ENCODE peak calls at places on chromosomes 11 and 22, in seven cellular contexts. V is lung; M is H7; H is dorsolateral prefrontal cortex; T is CD8-positive, alpha-beta T cell; Y is GM23248; I is neural progenitor cell. L is an unnamed sample.
A peak's percentile ranks its signal among the peaks of the same experiment; 100 is the strongest.

GRCh38 chr11:32892355-32893090 is at the start of gene QSER1:
- DNase-seq in V (peak; percentile 68), M (peak; percentile 94), H (peak; percentile 79), T (peak; percentile 53), Y (peak; percentile 85), I (peak; percentile 88), L (peak; percentile 84)

GRCh38 chr11:21625982-21626381 is 566.9 kb upstream of the ANO5 start:
- DNase-seq in V (peak; percentile 46), M (no peak), H (no peak), T (no peak), Y (peak; percentile 2), I (no peak), L (no peak)

GRCh38 chr11:37504066-37504611 is 906.1 kb upstream of the RAG2 start:
- DNase-seq in V (no peak), M (no peak), H (no peak), T (no peak), Y (peak; percentile 33), I (peak; percentile 46), L (peak; percentile 86)

GRCh38 chr22:17779286-17780115 is 5.2 kb upstream of the BID start:
- DNase-seq in V (no peak), M (no peak), H (no peak), T (no peak), Y (no peak), I (no peak), L (peak; percentile 92)

GRCh38 chr11:80173487-80174136 is 732.8 kb upstream of the TENM4 start:
- DNase-seq in V (no peak), M (no peak), H (no peak), T (no peak), Y (no peak), I (no peak), L (no peak)

GRCh38 chr22:50169774-50170341 is 673 bp upstream of the PANX2 start:
- DNase-seq in V (no peak), M (peak; percentile 93), H (no peak), T (no peak), Y (peak; percentile 52), I (peak; percentile 58), L (peak; percentile 59)

GRCh38 chr11:6260207-6260726 is 629 bp downstream of the CCKBR start:
- DNase-seq in V (no peak), M (no peak), H (no peak), T (no peak), Y (no peak), I (no peak), L (no peak)

GRCh38 chr22:37209140-37209845 is 3.0 kb downstream of the SSTR3 start:
- DNase-seq in V (no peak), M (no peak), H (peak; percentile 27), T (no peak), Y (no peak), I (no peak), L (no peak)

GRCh38 chr22:28711341-28711740 is 30.3 kb downstream of the CHEK2 start:
- DNase-seq in V (no peak), M (no peak), H (no peak), T (no peak), Y (peak; percentile 2), I (no peak), L (no peak)

GRCh38 chr22:29004647-29005371 is 56.8 kb downstream of the C22orf31 start:
- DNase-seq in V (peak; percentile 43), M (peak; percentile 87), H (peak; percentile 53), T (no peak), Y (no peak), I (peak; percentile 94), L (no peak)

GRCh38 chr11:122741613-122742012 is 86.1 kb downstream of the UBASH3B start:
- DNase-seq in V (peak; percentile 41), M (no peak), H (no peak), T (no peak), Y (no peak), I (no peak), L (no peak)

GRCh38 chr22:39598017-39598965 is 27.7 kb downstream of the CACNA1I start:
- DNase-seq in V (peak; percentile 56), M (peak; percentile 100), H (no peak), T (peak; percentile 58), Y (peak; percentile 25), I (peak; percentile 92), L (no peak)

GRCh38 chr11:50182486-50182885 is 149.8 kb downstream of the OR4C45 start:
- DNase-seq in V (no peak), M (no peak), H (no peak), T (no peak), Y (no peak), I (no peak), L (no peak)

GRCh38 chr22:44244265-44244822 is 63.6 kb downstream of the PARVG start:
- DNase-seq in V (peak; percentile 14), M (no peak), H (no peak), T (no peak), Y (no peak), I (no peak), L (no peak)

GRCh38 chr22:21087119-21087518 is 41.4 kb downstream of the LRRC74B start:
- DNase-seq in V (no peak), M (no peak), H (no peak), T (no peak), Y (no peak), I (no peak), L (no peak)

GRCh38 chr11:26806209-26806608 is 84.3 kb upstream of the SLC5A12 start:
- DNase-seq in V (no peak), M (no peak), H (no peak), T (no peak), Y (peak; percentile 78), I (no peak), L (no peak)

GRCh38 chr11:43573233-43573632 is 107.3 kb upstream of the HSD17B12 start:
- DNase-seq in V (no peak), M (peak; percentile 75), H (no peak), T (no peak), Y (peak; percentile 64), I (peak; percentile 79), L (peak; percentile 35)

GRCh38 chr22:48644108-48644507 is 1183.6 kb downstream of the BRD1 start:
- DNase-seq in V (no peak), M (no peak), H (no peak), T (no peak), Y (peak; percentile 44), I (no peak), L (no peak)

GRCh38 chr22:17570851-17571631 is 7.7 kb downstream of the SLC25A18 start:
- DNase-seq in V (peak; percentile 65), M (no peak), H (peak; percentile 68), T (no peak), Y (peak; percentile 91), I (no peak), L (no peak)

GRCh38 chr22:27199354-27199753 is 542.0 kb downstream of the MIAT start:
- DNase-seq in V (no peak), M (no peak), H (no peak), T (no peak), Y (no peak), I (no peak), L (no peak)

GRCh38 chr22:46481386-46481785 is 56.0 kb downstream of the CELSR1 start:
- DNase-seq in V (no peak), M (no peak), H (no peak), T (no peak), Y (no peak), I (no peak), L (no peak)

GRCh38 chr11:3836903-3837302 is 3.9 kb downstream of the RHOG start:
- DNase-seq in V (no peak), M (no peak), H (no peak), T (peak; percentile 56), Y (no peak), I (no peak), L (peak; percentile 74)
- H3K4me3 ChIP-seq in V (no peak overlapping the region), M (no peak overlapping the region), H (no peak overlapping the region), T (peak overlapping the region; percentile 95), Y (no peak overlapping the region), I (no peak overlapping the region), L (peak overlapping the region; percentile 66)

DNA sequence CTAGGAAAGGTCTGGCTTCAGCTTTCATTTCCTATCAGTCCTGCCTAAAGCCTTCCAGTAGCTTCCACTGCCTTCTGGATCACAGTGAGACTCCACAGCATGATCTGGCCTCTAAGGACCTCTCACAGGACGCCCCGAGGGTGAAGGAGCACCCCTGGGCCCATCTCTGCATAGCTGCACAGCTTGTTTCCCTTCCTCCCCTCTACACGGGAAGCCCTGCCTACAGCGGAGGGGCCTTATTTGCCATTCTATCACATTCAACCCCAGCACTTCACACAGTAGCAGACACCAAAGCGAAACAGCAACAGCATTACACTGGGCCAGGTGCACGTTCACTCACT is 162.3 kb upstream of the GRK3 start:
- DNase-seq in V (no peak), M (no peak), H (no peak), T (no peak), Y (no peak), I (no peak), L (no peak)
- H3K4me3 ChIP-seq in V (no peak overlapping the region), M (no peak overlapping the region), H (no peak overlapping the region), T (no peak overlapping the region), Y (no peak overlapping the region), I (no peak overlapping the region), L (no peak overlapping the region)

DNA sequence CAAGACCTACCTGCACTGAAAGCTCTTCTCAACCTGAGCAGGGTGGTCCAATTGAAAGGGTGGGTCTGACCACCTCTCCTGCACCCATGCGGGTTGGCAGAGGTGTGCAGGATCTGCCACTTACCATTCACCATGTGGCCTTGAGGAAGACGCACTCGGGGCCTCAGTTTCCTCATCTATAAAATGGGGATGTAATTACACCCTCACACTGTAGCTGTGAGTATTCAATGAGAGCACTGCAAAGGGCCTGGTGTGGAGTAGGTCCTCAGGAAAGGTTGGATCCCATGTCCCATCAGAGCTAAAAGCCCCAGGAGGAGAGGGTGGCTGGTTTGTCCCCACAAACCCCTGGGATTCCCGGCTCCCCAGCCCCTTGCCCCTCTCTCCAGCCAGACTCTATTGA is 557 bp upstream of the TAGLN start:
- DNase-seq in V (no peak), M (no peak), H (no peak), T (no peak), Y (no peak), I (no peak), L (no peak)
- H3K4me3 ChIP-seq in V (no peak overlapping the region), M (peak overlapping the region; percentile 51), H (no peak overlapping the region), T (no peak overlapping the region), Y (peak overlapping the region; percentile 87), I (peak overlapping the region; percentile 42), L (no peak overlapping the region)

GRCh38 chr11:96339704-96340554 is 3.1 kb downstream of the MAML2 start:
- DNase-seq in V (no peak), M (no peak), H (no peak), T (no peak), Y (peak; percentile 69), I (no peak), L (peak; percentile 8)
- H3K4me3 ChIP-seq in V (peak overlapping the region; percentile 11), M (no peak overlapping the region), H (no peak overlapping the region), T (peak overlapping the region; percentile 98), Y (peak overlapping the region; percentile 100), I (no peak overlapping the region), L (peak overlapping the region; percentile 57)